ENCODE peak calls at places on chromosomes 4 and X, in seven cellular contexts. Z is thoracic aorta, W is lower leg skin, S is body of pancreas, F is retinal pigment epithelial cell, V is astrocyte of the cerebellum, C is AG09309. X is an unnamed sample.

GRCh38 chr4:145480257-145480656 is 1.4 kb upstream of the SMAD1 start:
- DNase-seq in V (no peak), F (no peak), W (no peak), S (no peak), C (no peak), Z (no peak), X (no peak)

GRCh38 chr4:168831919-168832745 is 177.9 kb downstream of the CBR4 start:
- DNase-seq in W (peak; percentile 97), F (no peak), S (peak; percentile 84), Z (peak; percentile 49), C (no peak), V (no peak), X (no peak)

GRCh38 chrX:30967516-30967915 is 78.5 kb upstream of the TAB3 start:
- DNase-seq in C (no peak), V (no peak), S (no peak), F (peak; percentile 44), Z (no peak), W (no peak), X (no peak)

GRCh38 chr4:67106846-67107467 is 438.3 kb downstream of the CENPC start:
- DNase-seq in W (no peak), C (no peak), F (peak; percentile 38), Z (no peak), V (no peak), S (peak; percentile 18), X (peak; percentile 7)

GRCh38 chr4:102533348-102533747 is 32.2 kb downstream of the NFKB1 start:
- DNase-seq in V (no peak), Z (no peak), F (no peak), S (no peak), W (no peak), C (no peak), X (no peak)

GRCh38 chrX:44908198-44908597 is 35.2 kb downstream of the KDM6A start:
- DNase-seq in C (peak; percentile 43), V (no peak), Z (no peak), S (no peak), F (no peak), W (no peak), X (no peak)

GRCh38 chr4:128355301-128355700 is 67.7 kb upstream of the PGRMC2 start:
- DNase-seq in V (no peak), F (no peak), Z (no peak), C (no peak), W (no peak), S (no peak), X (peak; percentile 79)

GRCh38 chr4:73499996-73500765 is 18.6 kb downstream of the AFM start:
- DNase-seq in V (no peak), F (no peak), W (no peak), Z (no peak), C (no peak), S (no peak), X (no peak)

GRCh38 chr4:38163216-38164006 is 203.2 kb downstream of the PTTG2 start:
- DNase-seq in C (peak; percentile 56), S (peak; percentile 23), F (peak; percentile 60), V (no peak), Z (no peak), W (peak; percentile 32), X (peak; percentile 83)

GRCh38 chrX:128396601-128397000 is 344.4 kb upstream of the ACTRT1 start:
- DNase-seq in W (no peak), F (no peak), C (no peak), Z (no peak), V (no peak), S (no peak), X (peak; percentile 26)
- TF ChIP-seq CTCF in W (no peak), F (no peak), C (no peak), Z (no peak), V (no peak), S (no peak), X (no peak)

DNA sequence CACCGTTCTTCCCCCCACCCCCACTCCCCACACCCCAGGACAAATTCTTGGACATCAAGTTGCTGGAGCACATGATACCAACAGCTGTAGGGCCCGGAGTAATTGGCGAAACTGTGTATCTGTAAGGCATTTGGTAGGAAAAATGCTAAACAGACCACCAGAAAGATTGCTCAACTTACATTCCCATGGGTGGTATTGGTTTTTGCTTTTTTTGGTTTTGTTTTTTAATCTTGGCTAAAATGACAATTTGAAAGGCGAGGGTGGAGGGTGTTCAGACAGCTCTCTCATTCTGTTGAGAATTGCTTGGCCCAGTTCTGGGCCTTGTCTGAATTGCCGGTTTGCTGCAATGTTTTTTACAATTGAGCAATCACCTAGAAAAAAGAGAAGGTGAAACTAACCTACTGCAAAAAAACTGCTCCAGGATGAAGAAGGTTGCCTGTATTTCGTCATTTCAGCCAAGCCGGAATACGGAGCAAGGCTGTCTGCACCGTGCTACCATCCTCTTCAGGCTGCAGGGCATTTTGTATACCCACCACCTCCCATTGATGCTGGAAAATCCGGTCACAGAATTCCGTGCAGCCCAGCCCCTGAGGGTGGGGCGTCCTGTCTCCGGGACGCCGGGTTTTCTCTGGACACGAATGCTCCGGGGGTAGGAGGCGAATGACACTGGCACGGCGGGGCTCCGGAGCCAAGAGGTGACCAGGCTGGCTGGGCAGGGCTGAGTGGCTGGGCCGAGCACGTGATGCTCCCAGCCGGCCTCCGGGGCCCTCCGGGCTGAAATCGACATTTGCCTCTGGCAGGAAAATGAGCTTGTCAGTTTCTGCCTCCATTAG is at the start of gene CLCN4:
- DNase-seq in C (no peak), Z (no peak), W (no peak), S (peak; percentile 77), V (peak; percentile 6), F (no peak), X (no peak)
- H3K4me3 ChIP-seq in C (peak within 1 kb of the TSS; percentile 35), Z (peak within 1 kb of the TSS; percentile 68), W (no peak within 1 kb of the TSS), S (no peak within 1 kb of the TSS), V (peak within 1 kb of the TSS; percentile 25), F (peak within 1 kb of the TSS; percentile 48), X (peak within 1 kb of the TSS; percentile 18)

DNA sequence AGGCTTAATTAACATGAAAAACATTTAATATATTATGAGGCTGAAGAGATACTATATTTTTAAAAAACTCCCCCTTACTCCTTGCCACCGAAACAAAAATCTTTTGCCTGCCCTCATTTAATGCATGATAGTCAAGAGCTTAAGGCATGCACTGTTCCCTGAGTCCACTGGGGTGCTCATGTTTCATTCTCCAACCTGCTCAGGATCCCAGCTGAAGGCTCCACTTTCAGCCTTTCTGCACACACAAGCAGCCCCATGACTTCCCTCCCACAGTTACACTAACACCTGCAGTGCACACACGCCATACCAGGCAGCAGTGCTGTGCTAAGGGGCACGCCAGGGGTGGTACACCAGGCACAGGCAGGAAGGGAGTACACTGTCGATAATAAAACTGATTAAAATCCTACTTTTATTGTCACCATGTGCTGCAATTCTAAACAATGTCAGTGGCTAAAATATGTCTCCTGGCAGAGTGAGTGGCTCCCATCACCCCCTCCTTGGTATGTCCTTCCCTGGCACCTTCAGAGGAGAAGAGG is 385.2 kb downstream of the BMPR1B start:
- DNase-seq in C (no peak), S (no peak), Z (no peak), V (no peak), F (peak; percentile 10), W (no peak), X (no peak)
- TF ChIP-seq CTCF in C (no peak), S (no peak), Z (no peak), V (no peak), F (peak; percentile 20), W (no peak), X (no peak)

DNA sequence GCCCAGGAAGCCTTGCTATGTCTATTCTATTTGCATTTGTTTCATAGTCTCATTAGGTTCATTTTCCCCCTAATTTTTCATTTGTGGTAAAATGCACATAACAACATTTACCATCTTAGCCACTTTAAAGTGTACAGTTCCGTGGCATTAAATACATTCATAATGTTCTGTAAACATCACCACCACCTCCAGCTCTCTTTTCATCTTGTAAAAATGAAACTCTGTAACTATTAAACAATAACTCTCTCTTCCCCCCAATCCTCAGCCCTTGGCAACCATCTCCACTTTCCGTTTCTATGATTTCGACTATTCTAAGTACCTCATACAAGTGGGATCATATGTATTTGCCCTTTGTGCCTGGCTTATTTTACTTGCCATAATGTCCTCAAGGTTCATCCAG is 19.9 kb downstream of the ARHGEF38 start:
- DNase-seq in V (no peak), S (no peak), C (no peak), F (no peak), W (no peak), Z (no peak), X (no peak)
- H3K4me3 ChIP-seq in V (no peak overlapping the region), S (no peak overlapping the region), C (no peak overlapping the region), F (no peak overlapping the region), W (no peak overlapping the region), Z (no peak overlapping the region), X (no peak overlapping the region)

GRCh38 chr4:88592600-88593448 is 544 bp downstream of the HERC3 start:
- DNase-seq in W (peak; percentile 94), F (peak; percentile 60), S (peak; percentile 87), C (no peak), V (peak; percentile 12), Z (peak; percentile 56), X (no peak)
- TF ChIP-seq CTCF in W (no peak), F (no peak), S (no peak), C (no peak), V (no peak), Z (no peak), X (no peak)

GRCh38 chrX:39773150-39773549 is 324.6 kb downstream of the BCOR start:
- DNase-seq in V (no peak), F (no peak), S (no peak), C (no peak), Z (no peak), W (no peak), X (no peak)
- H3K4me3 ChIP-seq in V (no peak overlapping the region), F (no peak overlapping the region), S (no peak overlapping the region), C (no peak overlapping the region), Z (no peak overlapping the region), W (no peak overlapping the region), X (no peak overlapping the region)

DNA sequence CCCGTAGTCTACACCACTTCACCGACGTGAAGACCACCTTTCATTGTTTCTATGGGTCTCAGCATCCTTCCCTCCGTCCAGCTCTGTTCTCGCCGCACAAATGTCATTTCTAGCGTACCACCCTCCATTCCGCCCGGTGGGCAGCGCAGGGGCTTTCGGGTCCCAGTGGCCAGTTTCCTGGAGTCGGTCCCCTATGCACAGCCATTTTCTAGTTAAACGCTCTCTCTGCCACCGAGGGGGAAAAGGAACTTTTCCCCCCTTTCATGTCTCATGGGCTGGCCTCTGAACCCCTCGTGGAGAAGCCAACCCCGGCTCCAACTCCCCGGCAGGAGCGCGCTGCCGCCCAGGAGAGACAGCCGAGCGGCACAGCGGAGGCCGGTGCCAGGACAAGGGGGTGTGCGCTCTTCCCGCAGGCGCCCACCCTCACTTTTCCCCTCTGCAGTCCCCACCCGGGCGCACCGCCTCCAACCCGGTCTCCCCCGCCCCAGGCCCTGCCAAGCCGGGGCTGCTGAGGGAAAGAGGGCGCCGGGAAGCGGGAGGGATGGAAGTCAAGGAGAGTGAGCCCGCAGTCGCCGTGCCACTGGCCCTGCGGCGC is 682 bp downstream of the APBB2 start:
- DNase-seq in W (peak; percentile 90), C (no peak), Z (no peak), V (no peak), F (no peak), S (no peak), X (no peak)
- TF ChIP-seq CTCF in W (no peak), C (no peak), Z (no peak), V (peak; percentile 10), F (peak; percentile 1), S (no peak), X (no peak)